ENCODE peak calls at places on chromosomes 3 and 15, in nine cellular contexts. M, V, I, C, S, F, J, Z and Q are unnamed samples.

GRCh38 chr3:14950274-14950673 is 2.9 kb downstream of the NR2C2 start:
- DNase-seq in M (no peak), V (no peak), I (no peak), C (no peak), S (no peak), F (no peak), J (no peak), Z (no peak), Q (no peak)

GRCh38 chr3:15339786-15340215 is 7.4 kb upstream of the SH3BP5 start:
- DNase-seq in M (peak; percentile 31), V (no peak), I (no peak), C (no peak), S (no peak), F (no peak), J (no peak), Z (no peak), Q (no peak)

GRCh38 chr3:39287216-39287858 is 7.5 kb upstream of the CX3CR1 start:
- DNase-seq in M (no peak), V (no peak), I (no peak), C (no peak), S (no peak), F (no peak), J (no peak), Z (no peak), Q (no peak)

GRCh38 chr3:183745300-183746098 is 47.9 kb downstream of the YEATS2 start:
- DNase-seq in M (no peak), V (no peak), I (no peak), C (no peak), S (no peak), F (no peak), J (no peak), Z (no peak), Q (no peak)

GRCh38 chr15:67068724-67069400 is 3.5 kb downstream of the SMAD3 start:
- DNase-seq in M (no peak), V (no peak), I (no peak), C (no peak), S (no peak), F (no peak), J (no peak), Z (no peak), Q (peak; percentile 29)

GRCh38 chr15:29403778-29404177 is 134.2 kb upstream of the NSMCE3 start:
- DNase-seq in M (no peak), V (no peak), I (no peak), C (no peak), S (no peak), F (no peak), J (peak; percentile 15), Z (no peak), Q (no peak)

GRCh38 chr3:177463863-177464262 is 266.6 kb upstream of the TBL1XR1 start:
- DNase-seq in M (no peak), V (no peak), I (no peak), C (no peak), S (no peak), F (no peak), J (no peak), Z (no peak), Q (no peak)

GRCh38 chr3:52432631-52433030 is 12.3 kb downstream of the SEMA3G start:
- DNase-seq in M (no peak), V (peak; percentile 52), I (no peak), C (no peak), S (no peak), F (no peak), J (no peak), Z (peak; percentile 28), Q (no peak)

GRCh38 chr3:113498221-113499005 is 16.5 kb downstream of the SPICE1 start:
- DNase-seq in M (no peak), V (no peak), I (no peak), C (no peak), S (no peak), F (no peak), J (no peak), Z (no peak), Q (no peak)

GRCh38 chr3:12287727-12288465 is 974 bp upstream of the PPARG start:
- DNase-seq in M (no peak), V (peak; percentile 67), I (no peak), C (peak; percentile 9), S (peak; percentile 75), F (peak; percentile 54), J (peak; percentile 24), Z (peak; percentile 45), Q (no peak)

GRCh38 chr15:40498891-40499290 is 28.1 kb downstream of the CHST14 start:
- DNase-seq in M (no peak), V (no peak), I (no peak), C (no peak), S (no peak), F (no peak), J (no peak), Z (no peak), Q (no peak)
- TF ChIP-seq POLR2A in M (no peak), V (no peak), I (no peak), C (no peak), S (no peak), F (no peak), J (no peak), Z (no peak), Q (no peak)

DNA sequence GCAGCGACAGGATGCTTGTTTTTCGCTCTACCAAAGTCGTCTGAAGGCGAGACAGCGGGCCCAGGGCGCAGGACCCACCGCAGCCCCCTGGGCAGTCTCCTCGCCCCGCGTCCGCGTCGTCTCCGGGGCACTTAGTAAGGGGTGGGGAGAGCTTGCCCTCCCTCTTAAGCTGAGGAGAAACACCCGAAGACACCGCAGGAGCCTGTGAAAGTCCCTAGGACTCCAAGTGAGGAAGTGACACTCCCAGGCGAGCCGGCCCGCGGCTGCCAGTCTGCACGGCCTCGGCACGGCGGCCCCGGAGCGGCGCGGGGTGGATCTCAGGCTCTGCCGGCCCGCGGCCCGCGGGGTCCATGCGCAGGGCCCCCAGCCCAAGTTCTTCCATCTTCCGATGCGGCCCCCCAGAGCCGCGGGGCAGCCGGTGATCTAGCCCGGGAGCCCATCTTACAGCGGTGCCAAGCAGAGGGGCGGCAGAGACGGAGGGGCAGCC is 262 bp downstream of the ARHGAP31 start:
- DNase-seq in M (peak; percentile 37), V (peak; percentile 67), I (peak; percentile 92), C (peak; percentile 52), S (peak; percentile 62), F (peak; percentile 73), J (peak; percentile 58), Z (peak; percentile 47), Q (peak; percentile 43)
- TF ChIP-seq POLR2A in M (no peak), V (no peak), I (no peak), C (no peak), S (no peak), F (no peak), J (no peak), Z (no peak), Q (peak; percentile 6)

GRCh38 chr3:194633349-194634004 is at the start of gene TMEM44:
- DNase-seq in M (peak; percentile 74), V (peak; percentile 83), I (peak; percentile 94), C (peak; percentile 80), S (peak; percentile 81), F (peak; percentile 90), J (peak; percentile 77), Z (peak; percentile 67), Q (peak; percentile 81)
- TF ChIP-seq POLR2A in M (peak; percentile 21), V (no peak), I (no peak), C (peak; percentile 56), S (no peak), F (peak; percentile 70), J (peak; percentile 43), Z (peak; percentile 46), Q (peak; percentile 26)

DNA sequence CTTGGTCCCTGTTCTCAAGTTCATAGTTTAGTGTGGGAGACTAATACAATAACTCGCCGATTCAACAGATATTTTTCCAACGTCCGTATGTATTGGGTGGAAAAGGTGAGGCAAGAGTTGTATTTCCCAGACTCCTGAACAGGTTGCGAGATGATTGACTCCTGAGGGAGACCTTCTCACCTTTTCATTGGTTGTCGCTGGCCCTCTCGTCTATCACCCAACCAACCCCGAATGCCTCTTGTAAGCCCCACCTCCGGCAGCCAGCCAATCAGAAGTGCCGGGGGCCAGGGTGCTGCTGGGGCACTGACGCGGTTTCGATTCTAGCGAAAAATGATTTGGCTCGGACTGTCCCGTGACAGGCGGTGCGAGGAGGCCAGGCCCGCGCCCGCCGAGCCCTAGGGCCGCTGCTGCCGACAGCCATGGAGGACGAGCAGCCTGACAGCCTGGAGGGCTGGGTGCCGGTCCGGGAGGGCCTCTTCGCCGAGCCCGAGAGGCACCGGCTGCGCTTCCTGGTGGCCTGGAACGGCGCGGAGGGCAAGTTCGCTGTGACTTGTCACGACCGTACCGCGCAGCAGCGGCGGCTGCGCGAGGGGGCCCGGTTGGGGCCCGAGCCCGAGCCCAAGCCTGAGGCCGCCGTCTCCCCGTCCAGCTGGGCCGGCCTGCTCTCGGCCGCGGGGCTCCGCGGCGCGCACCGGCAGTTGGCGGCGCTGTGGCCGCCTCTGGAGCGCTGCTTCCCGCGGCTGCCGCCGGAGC is at the start of gene WHAMM:
- DNase-seq in M (peak; percentile 99), V (peak; percentile 99), I (peak; percentile 100), C (peak; percentile 74), S (peak; percentile 98), F (peak; percentile 99), J (peak; percentile 99), Z (peak; percentile 99), Q (peak; percentile 98)
- TF ChIP-seq POLR2A in M (peak; percentile 93), V (peak; percentile 90), I (peak; percentile 95), C (peak; percentile 91), S (peak; percentile 95), F (peak; percentile 98), J (peak; percentile 98), Z (peak; percentile 94), Q (peak; percentile 97)